ENCODE peak calls at places on chromosomes 2 and 18, in six cellular contexts. L is tibial nerve, R is stomach, G is thyroid gland, X is left lung, J is esophagus squamous epithelium. D is an unnamed sample.

GRCh38 chr2:176466918-176467452 is 197.7 kb downstream of the MTX2 start:
- DNase-seq in L (no peak), R (no peak), G (no peak), X (no peak), J (no peak), D (no peak)

GRCh38 chr18:73986711-73987110 is 160.9 kb downstream of the FBXO15 start:
- DNase-seq in L (no peak), R (no peak), G (no peak), X (no peak), J (no peak), D (no peak)

GRCh38 chr2:28994074-28994473 is 13.0 kb downstream of the TOGARAM2 start:
- DNase-seq in L (no peak), R (no peak), G (no peak), X (no peak), J (no peak), D (no peak)

GRCh38 chr2:42047488-42048317 is at the start of gene PKDCC:
- DNase-seq in L (peak; percentile 63), R (peak; percentile 77), G (peak; percentile 82), X (peak; percentile 90), J (no peak), D (peak; percentile 56)

GRCh38 chr18:36693931-36694661 is 134.7 kb downstream of the TPGS2 start:
- DNase-seq in L (no peak), R (no peak), G (peak; percentile 16), X (no peak), J (no peak), D (peak; percentile 32)

GRCh38 chr2:51535763-51536162 is 503.8 kb upstream of the NRXN1 start:
- DNase-seq in L (no peak), R (no peak), G (no peak), X (no peak), J (no peak), D (no peak)

GRCh38 chr2:172299741-172300140 is 127.6 kb upstream of the ITGA6 start:
- DNase-seq in L (no peak), R (peak; percentile 53), G (peak; percentile 27), X (no peak), J (no peak), D (peak; percentile 77)

GRCh38 chr2:28556303-28556702 is 60.4 kb downstream of the PLB1 start:
- DNase-seq in L (no peak), R (no peak), G (no peak), X (no peak), J (no peak), D (no peak)

GRCh38 chr2:191109888-191110287 is 40.9 kb downstream of the STAT4 start:
- DNase-seq in L (no peak), R (no peak), G (no peak), X (no peak), J (no peak), D (no peak)

GRCh38 chr2:240701736-240702639 is 10.3 kb downstream of the AQP12A start:
- DNase-seq in L (no peak), R (no peak), G (no peak), X (no peak), J (no peak), D (no peak)

GRCh38 chr2:229445013-229445412 is 173.9 kb upstream of the PID1 start:
- DNase-seq in L (peak; percentile 71), R (peak; percentile 35), G (peak; percentile 18), X (peak; percentile 69), J (no peak), D (peak; percentile 70)

GRCh38 chr18:75204978-75205759 is 3.8 kb downstream of the PTGR3 start:
- DNase-seq in L (no peak), R (no peak), G (no peak), X (peak; percentile 79), J (no peak), D (no peak)

GRCh38 chr2:151032741-151033152 is 228.9 kb downstream of the RBM43 start:
- DNase-seq in L (no peak), R (no peak), G (no peak), X (no peak), J (no peak), D (no peak)

GRCh38 chr18:60413944-60414547 is 41.5 kb upstream of the MC4R start:
- DNase-seq in L (no peak), R (no peak), G (no peak), X (no peak), J (no peak), D (no peak)

GRCh38 chr2:112155331-112156151 is 17.4 kb downstream of the FBLN7 start:
- DNase-seq in L (no peak), R (peak; percentile 17), G (no peak), X (no peak), J (no peak), D (no peak)

GRCh38 chr2:219155054-219155644 is 5.5 kb downstream of the NHEJ1 start:
- DNase-seq in L (peak; percentile 63), R (peak; percentile 35), G (peak; percentile 12), X (no peak), J (no peak), D (peak; percentile 72)

GRCh38 chr2:69057660-69058059 is 44.7 kb downstream of the ANTXR1 start:
- DNase-seq in L (no peak), R (no peak), G (no peak), X (no peak), J (no peak), D (no peak)

GRCh38 chr18:7730682-7731081 is 163.6 kb downstream of the PTPRM start:
- DNase-seq in L (no peak), R (no peak), G (no peak), X (no peak), J (no peak), D (no peak)

GRCh38 chr18:7737483-7737882 is 170.4 kb downstream of the PTPRM start:
- DNase-seq in L (no peak), R (peak; percentile 40), G (peak; percentile 35), X (no peak), J (no peak), D (no peak)

GRCh38 chr18:7733642-7734041 is 166.5 kb downstream of the PTPRM start:
- DNase-seq in L (no peak), R (no peak), G (no peak), X (no peak), J (no peak), D (no peak)

GRCh38 chr18:7735606-7736175 is 168.6 kb downstream of the PTPRM start:
- DNase-seq in L (no peak), R (no peak), G (no peak), X (no peak), J (no peak), D (no peak)

DNA sequence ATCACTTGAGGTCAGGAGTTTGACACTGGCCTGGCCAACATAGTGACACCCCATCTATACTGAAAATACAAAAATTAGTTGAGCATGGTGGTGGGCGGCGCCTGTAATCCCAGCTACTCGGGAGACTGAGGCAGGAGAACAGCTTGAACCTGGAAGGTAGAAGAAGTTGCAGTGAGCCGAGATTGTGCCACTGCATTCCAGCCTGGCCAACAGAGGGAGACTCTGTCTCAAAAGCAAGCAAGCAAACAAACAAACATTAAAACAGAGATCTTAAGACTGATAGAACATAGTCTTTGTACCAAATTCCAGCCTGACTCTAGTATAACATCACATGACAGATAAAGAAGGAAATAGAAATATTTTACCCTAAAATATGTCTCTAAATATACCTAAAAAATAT is 168.1 kb downstream of the PTPRM start:
- DNase-seq in L (no peak), R (no peak), G (no peak), X (no peak), J (no peak), D (no peak)
- H3K36me3 ChIP-seq in L (no peaks in the 10 kb centered on the region), R (no peaks in the 10 kb centered on the region), G (no peaks in the 10 kb centered on the region), X (no peaks in the 10 kb centered on the region), J (no peaks in the 10 kb centered on the region), D (no peaks in the 10 kb centered on the region)

DNA sequence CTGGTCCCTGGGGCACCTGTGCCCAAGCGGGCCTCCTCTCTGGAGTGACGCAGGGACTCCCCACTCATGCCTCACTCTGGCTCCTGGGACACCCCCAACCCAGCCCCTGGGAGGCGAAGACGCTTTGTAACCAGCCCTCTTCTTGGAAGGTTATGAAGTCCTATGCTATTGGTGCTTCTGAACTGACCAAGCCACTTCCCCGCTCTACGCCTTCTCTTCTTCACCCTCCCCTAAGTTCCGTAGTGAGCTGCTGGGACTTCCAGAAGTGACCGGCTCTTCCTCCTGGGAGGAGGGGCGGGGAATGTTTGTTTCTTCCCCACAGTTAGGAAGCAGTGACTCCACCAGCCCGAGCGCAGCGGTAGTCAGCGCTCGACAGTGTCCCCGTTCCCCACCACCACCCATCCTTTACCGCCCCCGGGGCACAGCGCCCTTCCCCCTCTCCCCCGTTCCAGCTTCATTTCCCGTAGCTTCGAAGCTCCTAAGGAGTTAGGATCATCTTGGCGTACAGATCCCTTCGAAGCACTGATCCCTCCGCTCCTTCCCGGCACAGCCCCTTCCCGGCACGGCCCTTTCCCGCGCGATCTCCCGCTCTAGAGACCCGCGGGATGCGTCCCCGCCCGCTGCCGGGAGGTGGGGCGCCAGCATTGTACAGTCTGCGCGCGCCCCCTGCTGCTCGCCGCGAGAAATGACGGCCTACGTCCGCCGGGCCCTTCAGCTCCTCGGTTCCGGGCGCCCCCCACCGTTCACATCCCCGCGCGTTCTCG is 25.3 kb upstream of the NOTO start:
- DNase-seq in L (peak; percentile 93), R (peak; percentile 93), G (peak; percentile 91), X (peak; percentile 97), J (peak; percentile 36), D (peak; percentile 86)
- H3K27me3 ChIP-seq in L (no peaks in the 10 kb centered on the region), R (peaks cover 78% of the 10 kb centered on the region), G (no peaks in the 10 kb centered on the region), X (peaks cover 81% of the 10 kb centered on the region), J (peaks cover 5% of the 10 kb centered on the region), D (no peaks in the 10 kb centered on the region)

DNA sequence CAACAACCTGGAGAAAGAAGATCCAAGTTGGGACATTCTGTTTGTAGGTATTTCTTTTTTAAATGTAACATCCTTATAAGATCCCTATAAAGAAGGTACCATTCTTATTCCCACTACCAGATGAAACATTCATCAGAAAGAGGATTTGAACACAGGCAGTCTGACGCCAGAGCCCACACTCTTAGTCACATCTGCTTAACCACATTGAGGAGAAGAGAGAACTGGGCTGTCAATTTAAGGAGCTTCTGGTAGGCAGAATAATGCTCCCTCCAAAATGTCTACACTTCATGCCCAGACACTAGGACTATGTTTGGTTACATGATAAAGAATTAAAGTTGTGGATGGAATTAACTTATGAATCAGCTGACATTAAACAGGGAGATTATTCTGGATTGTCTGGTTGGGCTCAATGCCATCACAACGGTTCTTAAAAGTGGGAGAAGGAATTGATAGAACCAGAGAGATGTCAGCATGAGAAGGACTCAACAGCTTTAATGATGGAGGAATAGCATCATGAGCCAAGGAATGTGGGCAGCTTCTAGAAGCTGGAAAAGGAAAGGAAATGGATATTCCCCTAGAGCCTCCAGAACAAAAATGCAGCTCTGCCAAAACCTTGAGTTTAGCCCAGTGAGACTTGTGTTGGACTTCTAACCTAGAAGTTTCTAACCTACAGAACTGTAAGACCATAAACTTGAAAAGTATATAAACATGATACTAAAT is 82.2 kb downstream of the KLF7 start:
- DNase-seq in L (no peak), R (no peak), G (no peak), X (no peak), J (no peak), D (no peak)
- H3K36me3 ChIP-seq in L (peaks cover 94% of the 10 kb centered on the region), R (peaks cover 19% of the 10 kb centered on the region), G (peaks cover 28% of the 10 kb centered on the region), X (no peaks in the 10 kb centered on the region), J (no peaks in the 10 kb centered on the region), D (no peaks in the 10 kb centered on the region)

DNA sequence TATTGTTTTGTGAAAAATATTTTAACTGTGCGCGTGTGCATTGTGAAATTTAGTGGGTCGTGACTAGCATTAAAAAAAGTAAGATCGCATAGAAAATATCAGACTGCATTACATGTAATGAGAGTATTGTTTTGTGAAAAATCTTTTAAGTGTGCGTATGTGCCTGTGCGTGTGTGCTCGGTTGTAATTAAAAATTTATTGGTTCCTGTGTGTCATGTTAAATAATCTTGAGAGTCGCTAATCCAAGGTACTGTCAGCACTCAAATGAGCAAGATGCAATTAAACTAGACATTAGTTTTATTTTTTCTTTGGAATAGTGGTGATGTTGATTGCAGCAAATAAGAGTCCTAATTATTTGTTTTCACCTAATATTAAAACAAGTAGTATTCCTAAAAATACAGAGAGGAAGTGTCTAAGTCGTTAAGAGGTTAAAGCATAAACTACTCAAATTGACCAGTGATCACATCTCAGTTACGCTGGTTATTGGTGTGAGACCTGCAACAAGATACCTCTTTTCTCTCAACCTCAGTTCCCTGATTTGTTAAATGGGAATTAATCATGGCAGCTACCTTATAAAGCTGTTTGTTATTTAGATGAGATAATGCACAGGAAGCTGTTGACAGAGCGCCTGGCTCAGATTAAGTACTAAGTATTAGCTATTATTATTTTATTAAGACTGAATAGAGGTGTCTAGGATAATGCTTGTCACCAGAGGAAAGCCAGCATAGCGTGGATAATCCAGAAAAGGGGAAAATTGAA is 1.9 kb downstream of the ZDBF2 start:
- DNase-seq in L (no peak), R (no peak), G (no peak), X (no peak), J (no peak), D (no peak)
- H3K27me3 ChIP-seq in L (no peaks in the 10 kb centered on the region), R (peaks cover 67% of the 10 kb centered on the region), G (no peaks in the 10 kb centered on the region), X (peaks cover 88% of the 10 kb centered on the region), J (peaks cover 8% of the 10 kb centered on the region), D (peaks cover 3% of the 10 kb centered on the region)